ENCODE peak calls at places on chromosome 2, in ten cellular contexts. K, T, E, L, V, B, A, S, J and I are unnamed samples.

GRCh38 chr2:16817305-16818202 is 151.9 kb upstream of the CYRIA start:
- DNase-seq in K (no peak), T (no peak), E (no peak), L (no peak), V (no peak), B (no peak), A (no peak), S (no peak), J (no peak), I (no peak)

GRCh38 chr2:149125031-149125725 is 86.7 kb downstream of the LYPD6B start:
- DNase-seq in K (no peak), T (peak), E (no peak), L (no peak), V (no peak), B (no peak), A (no peak), S (no peak), J (no peak), I (no peak)

GRCh38 chr2:240704651-240705050 is 13.0 kb downstream of the AQP12A start:
- DNase-seq in K (no peak), T (no peak), E (no peak), L (peak), V (peak), B (no peak), A (no peak), S (no peak), J (no peak), I (no peak)

GRCh38 chr2:75047907-75048625 is 89.6 kb downstream of the POLE4 start:
- DNase-seq in K (no peak), T (no peak), E (peak), L (no peak), V (no peak), B (no peak), A (no peak), S (peak), J (peak), I (no peak)

GRCh38 chr2:161961046-161961445 is 113.0 kb downstream of the DPP4 start:
- DNase-seq in K (no peak), T (no peak), E (no peak), L (no peak), V (no peak), B (no peak), A (no peak), S (no peak), J (no peak), I (no peak)

GRCh38 chr2:240155080-240156025 is 14.9 kb upstream of the OTOS start:
- DNase-seq in K (no peak), T (no peak), E (no peak), L (peak), V (no peak), B (no peak), A (peak), S (peak), J (no peak), I (no peak)

GRCh38 chr2:219598308-219599078 is 836 bp downstream of the STK11IP start:
- DNase-seq in K (peak), T (peak), E (no peak), L (no peak), V (no peak), B (no peak), A (no peak), S (no peak), J (no peak), I (no peak)

GRCh38 chr2:157793053-157793612 is 83.0 kb downstream of the ACVR1 start:
- DNase-seq in K (no peak), T (no peak), E (no peak), L (no peak), V (no peak), B (no peak), A (no peak), S (no peak), J (no peak), I (no peak)

GRCh38 chr2:235398321-235398720 is 95.5 kb upstream of the AGAP1 start:
- DNase-seq in K (no peak), T (no peak), E (no peak), L (no peak), V (no peak), B (no peak), A (no peak), S (no peak), J (no peak), I (no peak)

GRCh38 chr2:236712304-236712703 is 142.7 kb downstream of the ACKR3 start:
- DNase-seq in K (peak), T (no peak), E (peak), L (no peak), V (no peak), B (no peak), A (no peak), S (peak), J (peak), I (no peak)

GRCh38 chr2:17918789-17919188 is 40.3 kb downstream of the KCNS3 start:
- DNase-seq in K (no peak), T (no peak), E (no peak), L (no peak), V (no peak), B (peak), A (no peak), S (peak), J (peak), I (no peak)

GRCh38 chr2:159133795-159134194 is 152.7 kb downstream of the WDSUB1 start:
- DNase-seq in K (no peak), T (no peak), E (peak), L (no peak), V (no peak), B (no peak), A (no peak), S (peak), J (no peak), I (no peak)
- TF ChIP-seq CTCF in K (no peak), T (peak), E (peak), L (no peak), V (peak), B (peak), A (no peak), S (peak), J (no peak), I (no peak)

GRCh38 chr2:168490916-168491605 is 35.0 kb downstream of the CERS6 start:
- DNase-seq in K (peak), T (no peak), E (no peak), L (no peak), V (no peak), B (no peak), A (no peak), S (no peak), J (no peak), I (no peak)
- H3K4me3 ChIP-seq in K (no peak), T (no peak), E (peak), L (no peak), V (no peak), B (no peak), A (no peak), S (no peak), J (no peak), I (peak)

DNA sequence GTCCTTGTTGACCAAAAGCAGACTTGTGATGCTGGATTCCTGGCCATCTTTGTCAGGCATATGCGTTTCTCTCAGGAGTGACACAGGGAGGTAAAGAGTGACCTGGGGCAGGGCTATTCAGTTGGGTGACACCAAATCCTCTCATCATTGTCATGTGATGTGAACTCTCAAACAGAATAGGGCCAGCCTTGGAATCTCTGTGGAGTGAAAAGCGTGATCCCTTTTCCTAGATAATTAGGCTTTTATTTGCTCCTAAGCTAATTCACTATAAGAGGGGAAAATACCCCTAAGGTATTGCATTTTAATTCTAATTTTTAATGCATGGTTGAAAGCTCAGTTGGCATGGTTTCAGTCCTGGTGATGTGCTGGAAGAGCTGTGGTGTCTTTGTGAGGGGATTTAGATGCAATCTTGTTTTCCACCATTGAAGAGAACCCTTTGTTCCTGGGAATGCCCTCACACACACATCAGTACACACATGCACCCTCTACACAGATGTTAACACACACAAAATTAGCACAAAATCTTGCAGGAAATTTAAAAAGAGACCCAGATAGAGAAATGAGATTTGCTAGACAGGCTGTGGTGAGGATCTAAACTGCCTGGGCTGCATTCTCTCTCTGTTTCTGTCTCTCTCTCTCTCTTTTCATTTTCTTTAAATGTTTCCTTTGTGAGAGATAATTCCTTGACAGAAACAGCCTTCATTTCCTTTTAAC is 349.9 kb downstream of the TSN start:
- DNase-seq in K (no peak), T (no peak), E (no peak), L (no peak), V (no peak), B (no peak), A (no peak), S (no peak), J (no peak), I (no peak)
- TF ChIP-seq CTCF in K (no peak), T (no peak), E (no peak), L (no peak), V (no peak), B (no peak), A (no peak), S (no peak), J (no peak), I (no peak)

DNA sequence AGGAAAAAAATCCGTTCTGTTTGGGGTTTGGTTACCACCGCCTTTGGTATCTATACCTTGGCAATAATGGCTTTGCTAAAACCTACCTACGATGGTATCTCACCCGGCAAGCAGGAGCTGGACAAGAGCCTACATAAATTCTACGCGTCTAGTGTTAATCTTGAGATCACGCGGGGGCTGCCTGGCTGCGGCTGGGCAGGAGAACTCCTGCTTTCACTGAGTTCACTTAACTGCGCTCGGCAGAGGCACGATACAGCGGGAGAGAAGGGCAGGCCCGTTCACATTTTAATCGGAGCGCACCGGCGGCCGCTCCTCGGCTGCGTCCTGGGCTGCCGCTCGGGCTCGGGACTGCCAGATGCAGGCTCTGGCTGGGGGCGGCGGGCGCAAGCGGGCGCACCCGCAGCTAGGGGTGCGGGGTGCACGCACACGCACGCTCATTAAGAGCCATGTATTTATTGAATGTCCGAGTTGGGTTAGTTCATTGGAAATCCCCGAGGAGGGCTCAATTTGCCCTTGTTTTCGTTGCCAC is 1.7 kb upstream of the POU3F3 start:
- DNase-seq in K (no peak), T (no peak), E (no peak), L (no peak), V (no peak), B (no peak), A (no peak), S (no peak), J (no peak), I (no peak)
- H3K4me3 ChIP-seq in K (no peak), T (peak), E (no peak), L (peak), V (peak), B (peak), A (peak), S (no peak), J (no peak), I (peak)

GRCh38 chr2:175490306-175490705 is 308.8 kb upstream of the ATP5MC3 start:
- DNase-seq in K (no peak), T (no peak), E (no peak), L (no peak), V (no peak), B (no peak), A (no peak), S (no peak), J (no peak), I (no peak)
- TF ChIP-seq CTCF in K (no peak), T (no peak), E (no peak), L (no peak), V (no peak), B (no peak), A (no peak), S (no peak), J (no peak), I (no peak)

GRCh38 chr2:66574701-66575624 is 140.0 kb downstream of the MEIS1 start:
- DNase-seq in K (peak), T (peak), E (peak), L (peak), V (peak), B (peak), A (no peak), S (peak), J (peak), I (no peak)
- H3K4me3 ChIP-seq in K (peak), T (peak), E (peak), L (peak), V (peak), B (peak), A (peak), S (peak), J (peak), I (no peak)

DNA sequence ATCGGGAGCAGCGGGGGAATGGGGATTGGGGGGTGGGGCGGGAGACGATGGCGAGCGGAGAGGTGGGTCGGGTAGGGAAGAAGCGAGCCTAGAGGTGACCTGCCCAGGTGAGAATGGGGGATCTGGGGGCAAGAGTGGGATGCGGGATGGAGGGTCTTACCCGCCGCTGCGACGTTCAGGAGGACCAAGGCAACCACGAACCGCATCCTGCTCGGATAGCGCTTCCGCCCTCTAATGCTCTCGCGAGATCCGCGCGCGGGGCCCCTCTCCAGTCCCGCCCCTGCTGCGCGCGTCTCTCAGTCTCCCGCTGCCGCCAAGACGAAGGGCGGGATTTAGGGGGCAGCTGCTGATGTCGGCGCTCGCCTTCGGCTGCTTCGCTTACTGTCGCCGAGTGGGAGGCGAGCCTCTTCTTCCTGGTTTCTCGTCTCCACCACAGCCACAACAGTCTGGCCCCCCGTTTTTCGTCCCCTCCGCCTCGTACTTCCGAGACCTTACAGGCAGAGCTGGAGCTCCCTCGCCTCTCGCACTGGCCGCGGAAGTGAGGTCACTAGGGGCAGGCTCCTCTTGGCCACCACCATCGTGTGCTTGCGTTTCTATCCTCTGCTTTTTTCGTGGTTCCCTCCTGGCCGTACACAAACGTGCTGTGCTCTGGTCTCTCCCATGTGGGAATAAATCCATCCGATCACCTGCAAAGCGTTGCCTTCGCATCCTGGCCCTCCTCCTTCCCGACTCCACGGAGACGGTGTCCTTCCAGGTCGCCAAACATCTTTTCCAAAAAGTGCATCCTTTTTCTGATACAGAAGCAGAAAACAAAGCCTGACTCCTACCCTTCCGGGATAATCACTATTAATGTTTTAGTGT is at the start of gene TGOLN2:
- DNase-seq in K (peak), T (peak), E (peak), L (peak), V (peak), B (peak), A (peak), S (peak), J (peak), I (peak)
- TF ChIP-seq CTCF in K (no peak), T (peak), E (no peak), L (peak), V (peak), B (no peak), A (no peak), S (no peak), J (no peak), I (no peak)